ENCODE peak calls at places on chromosomes 3 and 15, in six cellular contexts. K is COR-L47; U is ACHN; I is T-helper 17 cell; O is HS-5; L is activated naive CD8-positive, alpha-beta T cell treated with anti-CD3 and anti-CD28 coated beads, Interleukin-2, amount 50 U/mL, for 24 hours. B is an unnamed sample.

GRCh38 chr3:193520738-193521137 is 34.0 kb downstream of the ATP13A4 start:
- DNase-seq in K (no peak), U (no peak), I (no peak), O (no peak), L (no peak), B (no peak)

GRCh38 chr3:54556630-54557029 is 371.2 kb downstream of the LRTM1 start:
- DNase-seq in K (no peak), U (no peak), I (no peak), O (no peak), L (no peak), B (no peak)

GRCh38 chr3:140470962-140471361 is 206.9 kb upstream of the TRIM42 start:
- DNase-seq in K (no peak), U (no peak), I (no peak), O (no peak), L (no peak), B (no peak)

GRCh38 chr15:74242296-74242929 is 6.3 kb downstream of the CCDC33 start:
- DNase-seq in K (no peak), U (peak; percentile 27), I (no peak), O (no peak), L (no peak), B (no peak)

GRCh38 chr3:138195491-138195890 is 8.4 kb downstream of the ARMC8 start:
- DNase-seq in K (no peak), U (no peak), I (no peak), O (no peak), L (no peak), B (no peak)

GRCh38 chr15:62901916-62902554 is 140.5 kb upstream of the TPM1 start:
- DNase-seq in K (no peak), U (no peak), I (no peak), O (no peak), L (no peak), B (no peak)

GRCh38 chr3:9175421-9175820 is 74.0 kb downstream of the SRGAP3 start:
- DNase-seq in K (no peak), U (peak; percentile 78), I (no peak), O (no peak), L (no peak), B (peak; percentile 48)

GRCh38 chr15:27382296-27382695 is 411.3 kb downstream of the GABRG3 start:
- DNase-seq in K (no peak), U (no peak), I (no peak), O (no peak), L (no peak), B (no peak)

GRCh38 chr3:43372809-43373587 is 86.7 kb downstream of the SNRK start:
- DNase-seq in K (no peak), U (no peak), I (no peak), O (no peak), L (no peak), B (no peak)

GRCh38 chr3:177468331-177468730 is 271.0 kb upstream of the TBL1XR1 start:
- DNase-seq in K (no peak), U (peak; percentile 93), I (no peak), O (peak; percentile 41), L (no peak), B (no peak)

GRCh38 chr3:62261121-62261520 is 112.2 kb downstream of the FEZF2 start:
- DNase-seq in K (no peak), U (no peak), I (no peak), O (no peak), L (no peak), B (no peak)

GRCh38 chr3:14787630-14788029 is 31.1 kb upstream of the FGD5 start:
- DNase-seq in K (no peak), U (no peak), I (no peak), O (no peak), L (no peak), B (no peak)

GRCh38 chr3:141431411-141432378 is 55.1 kb upstream of the RASA2 start:
- DNase-seq in K (no peak), U (no peak), I (no peak), O (no peak), L (no peak), B (no peak)

GRCh38 chr3:134357914-134358811 is 16.1 kb downstream of the AMOTL2 start:
- DNase-seq in K (no peak), U (peak; percentile 92), I (no peak), O (peak; percentile 93), L (peak; percentile 30), B (no peak)

GRCh38 chr15:68318008-68318835 is 40.7 kb downstream of the FEM1B start:
- DNase-seq in K (no peak), U (no peak), I (no peak), O (no peak), L (no peak), B (no peak)

GRCh38 chr3:71463622-71464021 is 119.9 kb downstream of the FOXP1 start:
- DNase-seq in K (peak; percentile 3), U (no peak), I (no peak), O (no peak), L (no peak), B (no peak)

GRCh38 chr3:99686955-99687612 is 48.7 kb downstream of the COL8A1 start:
- DNase-seq in K (peak; percentile 14), U (peak; percentile 65), I (peak; percentile 9), O (no peak), L (peak; percentile 43), B (no peak)

GRCh38 chr15:56871180-56871579 is 47.3 kb upstream of the TCF12 start:
- DNase-seq in K (no peak), U (peak; percentile 65), I (no peak), O (peak; percentile 74), L (no peak), B (no peak)

GRCh38 chr15:94028809-94029208 is 202.6 kb upstream of the MCTP2 start:
- DNase-seq in K (no peak), U (no peak), I (no peak), O (no peak), L (no peak), B (no peak)

GRCh38 chr15:87365221-87365620 is 891.3 kb downstream of the NTRK3 start:
- DNase-seq in K (no peak), U (peak; percentile 58), I (no peak), O (no peak), L (no peak), B (no peak)

GRCh38 chr3:187799942-187800637 is 54.8 kb upstream of the BCL6 start:
- DNase-seq in K (no peak), U (no peak), I (no peak), O (no peak), L (no peak), B (no peak)

GRCh38 chr15:82647835-82648256 is 683 bp upstream of the CPEB1 start:
- DNase-seq in K (no peak), U (no peak), I (no peak), O (no peak), L (peak; percentile 63), B (no peak)

GRCh38 chr3:195697582-195698324 is 23.0 kb upstream of the MUC20 start:
- DNase-seq in K (no peak), U (peak; percentile 40), I (no peak), O (peak; percentile 89), L (no peak), B (no peak)

GRCh38 chr15:75431682-75432081 is 19.8 kb downstream of the SIN3A start:
- DNase-seq in K (no peak), U (no peak), I (no peak), O (no peak), L (no peak), B (no peak)

GRCh38 chr15:25674948-25675347 is 188.2 kb downstream of the ATP10A start:
- DNase-seq in K (no peak), U (no peak), I (no peak), O (no peak), L (no peak), B (no peak)

GRCh38 chr3:99570061-99570460 is 68.3 kb upstream of the COL8A1 start:
- DNase-seq in K (no peak), U (no peak), I (no peak), O (no peak), L (no peak), B (no peak)

GRCh38 chr15:55589297-55589696 is 1.2 kb upstream of the PYGO1 start:
- DNase-seq in K (no peak), U (no peak), I (no peak), O (no peak), L (no peak), B (no peak)

GRCh38 chr3:112425858-112426750 is 73.2 kb downstream of the BTLA start:
- DNase-seq in K (no peak), U (no peak), I (no peak), O (no peak), L (no peak), B (no peak)

GRCh38 chr3:59540696-59541095 is 490.9 kb upstream of the CFAP20DC start:
- DNase-seq in K (no peak), U (no peak), I (no peak), O (no peak), L (no peak), B (no peak)

GRCh38 chr15:74614744-74615312 is 808 bp upstream of the CLK3 start:
- DNase-seq in K (peak; percentile 72), U (peak; percentile 69), I (peak; percentile 91), O (no peak), L (peak; percentile 92), B (peak; percentile 70)

GRCh38 chr3:179148446-179149238 is 485 bp downstream of the PIK3CA start:
- DNase-seq in K (peak; percentile 75), U (peak; percentile 37), I (peak; percentile 38), O (no peak), L (peak; percentile 57), B (peak; percentile 42)

GRCh38 chr15:85579011-85579701 is 198.8 kb downstream of the AKAP13 start:
- DNase-seq in K (no peak), U (no peak), I (no peak), O (no peak), L (no peak), B (no peak)

GRCh38 chr3:196175717-196176116 is 35.5 kb downstream of the ZDHHC19 start:
- DNase-seq in K (no peak), U (no peak), I (no peak), O (no peak), L (no peak), B (no peak)

GRCh38 chr3:105166893-105167292 is 199.8 kb upstream of the ALCAM start:
- DNase-seq in K (no peak), U (no peak), I (no peak), O (no peak), L (no peak), B (no peak)

B was measured in mesothelial cell of epicardium.